ENCODE peak calls at places on chromosomes 7 and 10, in eight cellular contexts. B is left ventricle myocardium superior; N is iris pigment epithelial cell; A is heart left ventricle; P is activated T-cell treated with anti-CD3 and anti-CD28 coated beads, Interleukin-2, amount 50 U/mL, for 72 hours; U is T-helper 1 cell; H is fibroblast of pulmonary artery; G is GM20000. W is an unnamed sample.

GRCh38 chr7:156554488-156554887 is 86.1 kb upstream of the RNF32 start:
- DNase-seq in B (no peak), N (no peak), A (no peak), P (no peak), U (no peak), H (no peak), G (no peak), W (no peak)

GRCh38 chr10:131068311-131068710 is 243.2 kb downstream of the TCERG1L start:
- DNase-seq in B (no peak), N (no peak), A (no peak), P (no peak), U (no peak), H (no peak), G (no peak), W (no peak)

GRCh38 chr7:100563809-100564400 is 9.8 kb downstream of the SAP25 start:
- DNase-seq in B (peak), N (peak), A (peak), P (peak), U (peak), H (peak), G (peak), W (peak)

GRCh38 chr10:31617767-31618166 is 298.8 kb downstream of the ZEB1 start:
- DNase-seq in B (no peak), N (no peak), A (no peak), P (no peak), U (no peak), H (no peak), G (no peak), W (no peak)

GRCh38 chr7:14745076-14745475 is 157.5 kb downstream of the DGKB start:
- DNase-seq in B (no peak), N (no peak), A (no peak), P (no peak), U (no peak), H (no peak), G (no peak), W (no peak)

GRCh38 chr7:158590181-158590530 is 2.5 kb upstream of the PTPRN2 start:
- DNase-seq in B (no peak), N (no peak), A (no peak), P (no peak), U (no peak), H (no peak), G (no peak), W (no peak)

GRCh38 chr7:100486753-100487446 is 3.2 kb downstream of the NYAP1 start:
- DNase-seq in B (no peak), N (peak), A (no peak), P (no peak), U (no peak), H (no peak), G (peak), W (no peak)

GRCh38 chr10:91201213-91201996 is 19.1 kb upstream of the PCGF5 start:
- DNase-seq in B (no peak), N (no peak), A (no peak), P (peak), U (no peak), H (no peak), G (no peak), W (no peak)

GRCh38 chr7:2232766-2233520 is at the start of gene MAD1L1:
- DNase-seq in B (peak), N (peak), A (peak), P (peak), U (peak), H (peak), G (peak), W (peak)

W was measured in endothelial cell of umbilical vein.